ENCODE peak calls at places on chromosome 11, in ten cellular contexts. F, Y, U, J, H, Z, R, Q, T and V are unnamed samples.
A peak's percentile ranks its signal among the peaks of the same experiment; 100 is the strongest.

GRCh38 chr11:78595431-78596130 is 20.9 kb upstream of the NARS2 start:
- DNase-seq in Z (no peak), F (no peak), T (no peak), J (no peak), H (no peak), Y (no peak), R (no peak), Q (no peak), U (no peak), V (no peak)

GRCh38 chr11:103673773-103674172 is 362.7 kb upstream of the DDI1 start:
- DNase-seq in F (peak; percentile 20), H (no peak), T (no peak), Z (no peak), Q (no peak), J (peak; percentile 9), R (no peak), Y (peak; percentile 34), U (no peak), V (no peak)

GRCh38 chr11:72079776-72080325 is 491 bp downstream of the NUMA1 start:
- DNase-seq in R (no peak), H (peak; percentile 51), U (no peak), Z (no peak), Y (no peak), T (peak; percentile 37), F (no peak), J (no peak), Q (no peak), V (no peak)

GRCh38 chr11:78615724-78616123 is 41.1 kb upstream of the NARS2 start:
- DNase-seq in J (peak; percentile 15), F (no peak), Q (no peak), T (no peak), Z (no peak), Y (no peak), H (no peak), R (no peak), U (no peak), V (no peak)

GRCh38 chr11:503179-503981 is 3.7 kb downstream of the RNH1 start:
- DNase-seq in H (peak; percentile 68), F (no peak), R (peak; percentile 75), Z (no peak), Q (no peak), J (no peak), Y (peak; percentile 18), U (peak; percentile 76), T (peak; percentile 54), V (no peak)

GRCh38 chr11:121891134-121891533 is 224.9 kb downstream of the BLID start:
- DNase-seq in R (no peak), Z (no peak), Y (no peak), U (no peak), H (no peak), T (no peak), F (no peak), Q (no peak), J (no peak), V (no peak)

GRCh38 chr11:119483881-119484371 is 61.0 kb upstream of the THY1 start:
- DNase-seq in R (peak; percentile 10), Y (no peak), J (no peak), H (peak; percentile 28), T (no peak), Z (no peak), U (no peak), Q (no peak), F (no peak), V (no peak)

GRCh38 chr11:88051386-88051785 is 123.9 kb downstream of the RAB38 start:
- DNase-seq in Q (no peak), Z (no peak), H (no peak), R (no peak), U (no peak), T (no peak), J (peak; percentile 63), F (peak; percentile 28), Y (peak; percentile 9), V (peak; percentile 28)

DNA sequence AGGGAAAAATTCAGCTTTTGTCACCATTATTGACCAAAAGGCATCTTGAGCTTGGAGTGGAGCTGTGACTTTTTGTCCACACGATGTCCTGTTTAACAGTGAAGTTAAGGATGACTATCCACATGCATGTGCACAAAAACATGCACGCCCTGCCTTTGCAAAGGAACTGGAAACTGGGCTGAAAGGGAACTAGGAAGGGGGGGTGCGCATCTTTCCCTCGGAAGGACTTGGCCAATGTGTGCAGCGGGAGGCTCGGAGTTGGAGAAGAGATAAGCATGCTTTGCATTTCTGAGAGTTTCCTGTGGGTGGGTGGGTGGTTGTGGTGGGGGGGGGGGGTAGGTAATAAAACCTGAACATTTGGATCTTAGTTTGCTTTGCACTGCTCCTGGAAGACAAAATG is 421 bp upstream of the KIRREL3 start:
- DNase-seq in Z (no peak), U (no peak), T (no peak), Y (no peak), J (no peak), F (no peak), Q (no peak), R (no peak), H (no peak), V (no peak)
- H3K4me3 ChIP-seq in Z (no peak overlapping the region), U (peak overlapping the region; percentile 44), T (no peak overlapping the region), Y (peak overlapping the region; percentile 53), J (no peak overlapping the region), F (peak overlapping the region; percentile 81), Q (no peak overlapping the region), R (no peak overlapping the region), H (no peak overlapping the region), V (peak overlapping the region; percentile 63)

GRCh38 chr11:60914620-60915249 is 777 bp downstream of the TMEM109 start:
- DNase-seq in Z (no peak), U (peak; percentile 51), J (peak; percentile 63), R (peak; percentile 40), Q (no peak), H (peak; percentile 68), Y (peak; percentile 47), F (no peak), T (peak; percentile 38), V (peak; percentile 11)

GRCh38 chr11:60913793-60914619 is at the start of gene TMEM109:
- DNase-seq in J (peak; percentile 88), R (peak; percentile 88), Z (peak; percentile 58), Q (peak; percentile 84), Y (peak; percentile 91), U (peak; percentile 89), H (peak; percentile 97), T (peak; percentile 90), F (peak; percentile 47), V (peak; percentile 64)

GRCh38 chr11:60912223-60912850 is 1.6 kb upstream of the TMEM109 start:
- DNase-seq in R (no peak), F (no peak), U (no peak), Q (no peak), Y (peak; percentile 80), H (no peak), Z (no peak), J (no peak), T (no peak), V (no peak)

GRCh38 chr11:60910711-60911366 is 3.1 kb upstream of the TMEM109 start:
- DNase-seq in U (no peak), Z (no peak), J (no peak), T (no peak), Y (no peak), F (no peak), R (no peak), H (peak; percentile 33), Q (no peak), V (no peak)

DNA sequence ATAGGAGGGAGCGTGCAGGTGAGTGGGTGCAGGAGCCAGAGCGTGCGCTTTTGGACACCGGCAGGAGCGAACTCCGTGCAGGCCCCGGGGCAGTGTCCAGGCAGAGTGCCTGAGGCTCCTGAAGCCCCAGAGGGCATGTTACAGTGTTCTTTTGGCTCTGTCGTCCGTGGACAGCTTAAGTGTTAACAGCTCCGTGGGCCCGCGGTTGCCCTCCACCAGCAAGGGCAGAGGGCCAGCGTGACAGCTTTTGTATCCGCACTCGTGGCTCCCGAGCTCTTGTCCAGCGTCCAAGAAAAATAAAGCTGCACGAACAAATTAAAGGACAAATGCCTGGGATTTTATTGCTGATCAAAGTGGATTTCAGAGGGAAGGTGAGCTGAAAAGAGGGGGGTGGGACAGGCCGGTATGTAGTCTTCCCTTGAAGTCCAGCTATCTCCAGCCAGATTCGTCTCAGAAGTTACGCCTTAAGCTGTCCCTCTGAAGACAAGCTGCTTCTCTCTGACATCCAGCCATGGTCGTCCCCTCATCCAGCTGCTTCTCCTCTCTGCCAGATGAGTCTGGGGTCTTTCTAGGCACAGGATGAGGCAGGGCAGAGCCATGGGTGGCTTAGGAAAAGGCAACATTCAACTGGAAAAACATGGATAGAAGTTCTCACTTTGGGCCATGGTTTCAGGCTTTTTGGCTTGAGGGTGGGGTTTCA is 957 bp upstream of the TMEM109 start:
- DNase-seq in R (no peak), Q (no peak), H (peak; percentile 46), Z (no peak), T (no peak), F (no peak), U (no peak), J (no peak), Y (no peak), V (no peak)
- H3K4me3 ChIP-seq in R (no peak overlapping the region), Q (peak overlapping the region; percentile 80), H (no peak overlapping the region), Z (no peak overlapping the region), T (no peak overlapping the region), F (no peak overlapping the region), U (peak overlapping the region; percentile 96), J (no peak overlapping the region), Y (peak overlapping the region; percentile 1), V (no peak overlapping the region)

GRCh38 chr11:12246169-12246568 is 131.2 kb upstream of the PARVA start:
- DNase-seq in T (no peak), Y (no peak), F (no peak), U (no peak), J (no peak), Q (no peak), H (no peak), R (no peak), Z (no peak), V (no peak)

GRCh38 chr11:12249590-12250260 is 127.6 kb upstream of the PARVA start:
- DNase-seq in Z (no peak), F (no peak), T (peak; percentile 59), Y (no peak), Q (no peak), J (peak; percentile 29), R (no peak), H (peak; percentile 51), U (no peak), V (no peak)

GRCh38 chr11:12246989-12247388 is 130.4 kb upstream of the PARVA start:
- DNase-seq in H (no peak), T (no peak), Z (no peak), R (no peak), U (no peak), Y (no peak), J (no peak), Q (no peak), F (no peak), V (no peak)

GRCh38 chr11:12248330-12248729 is 129.0 kb upstream of the PARVA start:
- DNase-seq in Q (no peak), T (peak; percentile 92), J (peak; percentile 72), Z (no peak), Y (peak; percentile 49), U (peak; percentile 35), R (peak; percentile 50), F (no peak), H (peak; percentile 82), V (peak; percentile 66)

DNA sequence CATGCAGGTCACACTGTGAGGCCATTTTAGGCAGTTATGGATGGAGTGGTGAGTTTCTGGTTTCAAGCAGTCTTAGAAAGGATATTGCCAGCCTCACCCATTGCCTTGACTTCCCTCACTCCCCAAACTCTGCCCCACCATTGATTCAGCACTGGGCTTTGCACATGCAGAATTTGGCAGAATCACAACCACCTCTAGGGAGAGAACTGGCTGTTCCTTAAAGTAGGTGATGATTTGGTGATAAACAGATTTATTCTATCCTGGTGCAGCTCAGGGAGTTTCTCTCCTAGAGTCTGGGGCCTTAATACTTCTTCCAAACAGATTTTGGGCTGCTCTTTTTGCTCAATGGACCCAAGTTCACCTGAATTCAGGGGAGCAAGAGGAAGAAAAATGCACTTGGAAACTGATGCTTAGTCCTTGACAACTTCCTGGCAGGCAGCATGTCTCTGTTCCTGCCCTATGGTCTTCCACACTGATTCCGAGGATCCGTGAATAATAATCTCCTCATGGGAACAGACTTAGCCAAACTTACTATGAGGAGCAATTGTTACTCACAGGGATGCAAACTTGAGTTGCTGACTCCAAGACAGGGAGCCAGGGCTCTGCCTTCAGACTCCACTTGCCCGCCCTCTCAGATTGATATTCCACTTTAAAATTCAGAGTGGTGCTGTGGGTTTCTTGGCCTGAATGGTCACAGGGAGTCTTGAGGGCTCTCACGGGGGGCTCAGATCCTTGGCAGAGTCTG is 129.7 kb upstream of the PARVA start:
- DNase-seq in F (no peak), U (no peak), Z (no peak), Q (no peak), R (no peak), H (no peak), Y (no peak), T (no peak), J (no peak), V (no peak)
- H3K4me3 ChIP-seq in F (no peak overlapping the region), U (no peak overlapping the region), Z (no peak overlapping the region), Q (no peak overlapping the region), R (no peak overlapping the region), H (no peak overlapping the region), Y (no peak overlapping the region), T (no peak overlapping the region), J (no peak overlapping the region), V (no peak overlapping the region)

GRCh38 chr11:63769719-63770443 is 1.3 kb upstream of the ZFTA start:
- DNase-seq in U (no peak), H (no peak), F (no peak), R (no peak), T (no peak), Y (peak; percentile 12), J (no peak), Q (no peak), Z (no peak), V (no peak)
- H3K4me3 ChIP-seq in U (peak overlapping the region; percentile 87), H (peak overlapping the region; percentile 78), F (peak overlapping the region; percentile 92), R (no peak overlapping the region), T (peak overlapping the region; percentile 79), Y (peak overlapping the region; percentile 89), J (no peak overlapping the region), Q (peak overlapping the region; percentile 71), Z (peak overlapping the region; percentile 72), V (peak overlapping the region; percentile 88)